ENCODE peak calls at places on chromosome 20, in six cellular contexts. A is AG04450, D is uterus, H is foreskin keratinocyte, I is ovary, Z is heart left ventricle. R is an unnamed sample.
A peak's percentile ranks its signal among the peaks of the same experiment; 100 is the strongest.

GRCh38 chr20:46573788-46574581 is 23.5 kb upstream of the OCSTAMP start:
- DNase-seq in A (no peak), H (no peak), I (no peak), D (no peak), Z (no peak), R (no peak)

GRCh38 chr20:41616228-41616627 is 1.9 kb downstream of the CHD6 start:
- DNase-seq in H (no peak), Z (no peak), D (no peak), I (no peak), A (no peak), R (no peak)

GRCh38 chr20:8670900-8671229 is 398.0 kb upstream of the PLCB4 start:
- DNase-seq in A (no peak), I (no peak), Z (no peak), D (no peak), H (no peak), R (no peak)

GRCh38 chr20:32252189-32252588 is 25.3 kb upstream of the KIF3B start:
- DNase-seq in D (no peak), A (no peak), I (no peak), Z (no peak), H (no peak), R (no peak)

GRCh38 chr20:5884465-5885335 is 65.6 kb downstream of the TRMT6 start:
- DNase-seq in A (no peak), H (no peak), Z (no peak), I (no peak), D (no peak), R (no peak)

GRCh38 chr20:3687655-3688054 is 5.8 kb upstream of the ADAM33 start:
- DNase-seq in I (no peak), Z (no peak), D (peak; percentile 59), A (peak; percentile 18), H (no peak), R (no peak)

GRCh38 chr20:24665741-24666191 is 196.3 kb downstream of the SYNDIG1 start:
- DNase-seq in D (no peak), I (no peak), Z (no peak), A (no peak), H (no peak), R (no peak)

GRCh38 chr20:8398289-8399051 is 266.4 kb downstream of the PLCB1 start:
- DNase-seq in Z (no peak), H (no peak), I (no peak), D (no peak), A (no peak), R (no peak)

GRCh38 chr20:54195483-54196472 is 12.1 kb upstream of the PFDN4 start:
- DNase-seq in D (no peak), A (no peak), Z (no peak), I (no peak), H (no peak), R (no peak)

GRCh38 chr20:24208652-24209051 is 220.1 kb upstream of the GGTLC1 start:
- DNase-seq in I (no peak), A (no peak), Z (no peak), H (no peak), D (no peak), R (no peak)

GRCh38 chr20:24784607-24785006 is 164.5 kb upstream of the CST7 start:
- DNase-seq in D (no peak), Z (no peak), I (no peak), A (no peak), H (no peak), R (no peak)

GRCh38 chr20:21682576-21682975 is 22.9 kb upstream of the PAX1 start:
- DNase-seq in Z (no peak), I (no peak), H (no peak), D (no peak), A (no peak), R (no peak)

GRCh38 chr20:58906894-58907293 is 54.4 kb downstream of the GNAS start:
- DNase-seq in I (no peak), H (peak; percentile 52), D (no peak), A (no peak), Z (no peak), R (no peak)

GRCh38 chr20:12371955-12372354 is 454.3 kb downstream of the BTBD3 start:
- DNase-seq in H (no peak), D (no peak), A (no peak), I (no peak), Z (no peak), R (no peak)

GRCh38 chr20:58655328-58656094 is 4.4 kb downstream of the STX16 start:
- DNase-seq in I (no peak), H (no peak), D (no peak), A (no peak), Z (no peak), R (no peak)

GRCh38 chr20:5168582-5169396 is 42.0 kb downstream of the CDS2 start:
- DNase-seq in Z (peak; percentile 69), D (no peak), A (no peak), H (no peak), I (peak; percentile 23), R (no peak)

GRCh38 chr20:44576297-44576696 is 6.1 kb upstream of the PKIG start:
- DNase-seq in A (no peak), D (no peak), I (no peak), Z (no peak), H (peak; percentile 33), R (no peak)
- H3K27ac ChIP-seq in A (peak overlapping the region; percentile 98), D (peak overlapping the region; percentile 24), I (no peak overlapping the region), Z (peak overlapping the region; percentile 85), H (peak overlapping the region; percentile 70), R (no peak overlapping the region)

DNA sequence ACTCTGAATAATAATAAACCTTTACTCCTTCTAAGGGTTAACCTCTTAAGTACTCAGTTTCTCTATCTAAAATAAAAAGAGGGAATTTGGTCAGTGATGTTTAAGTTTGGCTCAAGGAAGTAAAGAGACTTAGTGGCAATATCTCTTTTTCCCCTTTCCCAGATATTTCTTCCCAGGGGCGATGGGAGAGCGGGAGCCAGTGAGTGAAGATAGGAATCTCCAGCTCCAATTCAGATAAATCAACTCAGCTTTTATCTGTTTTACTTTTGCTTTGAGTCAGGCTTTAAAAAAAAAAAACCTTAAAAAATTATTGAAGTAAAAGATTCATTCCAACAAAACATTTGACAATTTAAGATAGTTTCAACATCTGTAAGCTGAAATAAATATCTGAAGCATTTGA is 45.4 kb upstream of the SNRPB2 start:
- DNase-seq in A (no peak), D (no peak), Z (no peak), H (no peak), I (no peak), R (no peak)
- H3K27ac ChIP-seq in A (no peak overlapping the region), D (no peak overlapping the region), Z (no peak overlapping the region), H (no peak overlapping the region), I (no peak overlapping the region), R (no peak overlapping the region)

GRCh38 chr20:57435498-57436222 is 44.5 kb downstream of the RBM38 start:
- DNase-seq in H (peak; percentile 77), Z (peak; percentile 85), I (no peak), A (no peak), D (no peak), R (peak; percentile 67)

GRCh38 chr20:57435105-57435497 is 43.9 kb downstream of the RBM38 start:
- DNase-seq in Z (no peak), D (no peak), I (no peak), A (no peak), H (no peak), R (no peak)

GRCh38 chr20:57433658-57434389 is 42.6 kb downstream of the RBM38 start:
- DNase-seq in H (no peak), A (no peak), I (no peak), D (no peak), Z (no peak), R (no peak)

GRCh38 chr20:57432874-57433491 is 41.8 kb downstream of the RBM38 start:
- DNase-seq in I (peak; percentile 48), H (no peak), D (no peak), Z (peak; percentile 83), A (no peak), R (no peak)

DNA sequence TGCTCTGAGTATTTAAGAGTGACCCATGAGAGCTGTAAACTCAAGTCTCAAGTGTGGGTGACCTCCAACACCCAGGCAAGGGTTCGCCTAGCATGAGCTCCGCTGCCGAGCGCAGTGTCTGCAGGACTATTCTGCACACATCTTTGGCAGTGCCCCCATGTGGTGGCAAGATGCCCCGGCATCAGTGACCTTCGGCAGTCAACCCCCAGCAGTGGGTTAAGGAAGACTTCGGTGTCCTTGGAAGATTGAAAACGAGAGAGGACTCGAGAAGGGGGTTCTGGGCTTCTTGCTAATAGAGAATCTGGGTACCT is 43.1 kb downstream of the RBM38 start:
- DNase-seq in H (no peak), I (no peak), Z (no peak), A (no peak), D (no peak), R (no peak)
- H3K27ac ChIP-seq in H (no peak overlapping the region), I (no peak overlapping the region), Z (peak overlapping the region; percentile 94), A (no peak overlapping the region), D (no peak overlapping the region), R (no peak overlapping the region)

DNA sequence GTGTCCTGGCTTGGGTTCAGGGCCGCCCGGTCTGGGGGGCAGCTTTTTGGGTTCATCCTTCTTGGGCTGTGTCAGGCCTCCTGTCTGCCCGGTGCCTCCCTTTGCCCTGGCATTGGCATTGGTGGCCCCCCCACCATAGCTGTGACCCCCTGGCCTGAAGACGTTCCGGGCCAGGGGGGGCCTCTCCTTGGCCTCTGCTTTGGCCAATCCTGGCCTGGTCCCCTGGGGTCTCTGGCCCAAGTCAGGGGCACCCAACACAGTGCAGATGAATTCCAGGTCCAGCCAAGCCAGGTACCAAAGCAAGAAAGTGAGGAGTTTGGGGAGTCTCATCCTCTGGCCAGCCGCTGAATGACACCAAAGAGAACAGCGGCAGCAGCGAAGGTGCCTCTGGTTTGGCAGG is 429 bp downstream of the GDF5 start:
- DNase-seq in A (no peak), D (no peak), I (no peak), H (no peak), Z (no peak), R (no peak)
- H3K27ac ChIP-seq in A (peak overlapping the region; percentile 82), D (peak overlapping the region; percentile 72), I (peak overlapping the region; percentile 32), H (no peak overlapping the region), Z (peak overlapping the region; percentile 67), R (no peak overlapping the region)

GRCh38 chr20:63589261-63590217 is 15.5 kb upstream of the HELZ2 start:
- DNase-seq in Z (no peak), A (no peak), I (no peak), H (no peak), D (no peak), R (no peak)
- H3K27ac ChIP-seq in Z (no peak overlapping the region), A (no peak overlapping the region), I (no peak overlapping the region), H (no peak overlapping the region), D (no peak overlapping the region), R (no peak overlapping the region)